ENCODE peak calls at places on chromosomes 5 and 9, in eight cellular contexts. D is HCT116, E is GM23338, C is HepG2, L is H1, T is GM12878, O is endothelial cell of umbilical vein, I is K562. H is an unnamed sample.
A peak's percentile ranks its signal among the peaks of the same experiment; 100 is the strongest.

GRCh38 chr5:132826424-132827082 is 3.9 kb downstream of the SHROOM1 start:
- DNase-seq in E (peak; percentile 26), T (no peak), I (no peak), L (no peak), D (no peak), O (peak; percentile 51), C (no peak), H (no peak)

GRCh38 chr5:170263906-170264305 is 31.1 kb downstream of the C5orf58 start:
- DNase-seq in D (no peak), E (no peak), C (no peak), T (no peak), O (no peak), I (no peak), L (no peak), H (no peak)

GRCh38 chr5:170941788-170942187 is 80.0 kb downstream of the RANBP17 start:
- DNase-seq in C (no peak), E (peak; percentile 12), I (no peak), D (no peak), L (no peak), T (no peak), O (no peak), H (no peak)

GRCh38 chr5:36238896-36239295 is 2.8 kb downstream of the NADK2 start:
- DNase-seq in T (no peak), C (no peak), E (no peak), D (no peak), O (peak; percentile 49), I (no peak), L (no peak), H (no peak)

GRCh38 chr5:18113724-18114123 is 479.5 kb downstream of the TAF11L14 start:
- DNase-seq in T (no peak), E (peak; percentile 17), O (no peak), L (no peak), D (no peak), C (no peak), I (no peak), H (peak; percentile 42)

GRCh38 chr9:21728781-21729180 is 73.7 kb upstream of the MTAP start:
- DNase-seq in D (no peak), E (no peak), O (no peak), I (no peak), L (no peak), T (no peak), C (no peak), H (no peak)

GRCh38 chr9:115369322-115369957 is 251.5 kb upstream of the TNC start:
- DNase-seq in O (no peak), I (no peak), L (no peak), C (no peak), E (no peak), D (no peak), T (no peak), H (peak; percentile 82)

GRCh38 chr9:135268981-135269380 is 181.5 kb downstream of the OLFM1 start:
- DNase-seq in E (no peak), T (no peak), I (no peak), L (no peak), O (no peak), D (no peak), C (no peak), H (no peak)

GRCh38 chr5:171957591-171958251 is 48.7 kb downstream of the FBXW11 start:
- DNase-seq in T (peak; percentile 69), I (no peak), L (no peak), C (peak; percentile 35), D (no peak), E (no peak), O (no peak), H (no peak)

GRCh38 chr5:169991115-169991514 is 10.8 kb upstream of the INSYN2B start:
- DNase-seq in O (no peak), L (no peak), E (no peak), T (no peak), C (no peak), I (no peak), D (no peak), H (no peak)

GRCh38 chr5:26942481-26942880 is 95.9 kb downstream of the CDH9 start:
- DNase-seq in I (no peak), E (no peak), O (no peak), C (no peak), L (no peak), T (no peak), D (no peak), H (no peak)

GRCh38 chr5:44862808-44863207 is 54.1 kb downstream of the MRPS30 start:
- DNase-seq in C (no peak), E (peak; percentile 8), O (peak; percentile 28), I (no peak), T (no peak), D (peak; percentile 41), L (no peak), H (no peak)

GRCh38 chr5:154288145-154288544 is 97.6 kb downstream of the GALNT10 start:
- DNase-seq in C (peak; percentile 16), L (no peak), T (no peak), O (peak; percentile 67), I (no peak), D (no peak), E (peak; percentile 17), H (no peak)

GRCh38 chr9:21096172-21096900 is 18.6 kb upstream of the IFNB1 start:
- DNase-seq in L (no peak), D (no peak), C (no peak), O (peak; percentile 40), E (no peak), T (peak; percentile 46), I (no peak), H (no peak)

GRCh38 chr5:170508036-170508435 is 4.2 kb downstream of the KCNIP1 start:
- DNase-seq in T (no peak), D (no peak), C (no peak), I (no peak), O (no peak), E (no peak), L (no peak), H (no peak)

GRCh38 chr9:127846451-127847154 is 7.9 kb downstream of the ENG start:
- DNase-seq in I (peak; percentile 67), E (no peak), L (no peak), C (no peak), D (no peak), T (no peak), O (peak; percentile 63), H (no peak)

GRCh38 chr9:134057751-134058701 is 9.8 kb downstream of the BRD3 start:
- DNase-seq in L (peak; percentile 47), D (no peak), T (no peak), E (no peak), I (no peak), O (no peak), C (peak; percentile 77), H (no peak)

GRCh38 chr5:112795944-112796678 is 58.4 kb downstream of the APC start:
- DNase-seq in T (no peak), I (no peak), L (no peak), E (peak; percentile 25), C (peak; percentile 19), O (peak; percentile 60), D (no peak), H (no peak)

GRCh38 chr5:17314907-17315471 is 97.6 kb downstream of the BASP1 start:
- DNase-seq in L (no peak), O (no peak), I (no peak), C (no peak), T (peak; percentile 28), E (peak; percentile 11), D (no peak), H (no peak)

GRCh38 chr5:157564149-157564711 is 11.3 kb downstream of the ADAM19 start:
- DNase-seq in I (no peak), O (peak; percentile 90), D (no peak), E (no peak), T (no peak), C (no peak), L (no peak), H (no peak)

GRCh38 chr5:14440598-14441401 is 140.8 kb upstream of the OTULINL start:
- DNase-seq in C (no peak), O (peak; percentile 84), L (no peak), D (no peak), I (no peak), T (no peak), E (no peak), H (peak; percentile 51)

GRCh38 chr9:76876098-76876497 is 29.8 kb downstream of the PRUNE2 start:
- DNase-seq in D (no peak), L (no peak), T (no peak), I (no peak), C (no peak), O (no peak), E (no peak), H (no peak)

GRCh38 chr5:110790673-110791072 is 51.9 kb downstream of the SLC25A46 start:
- DNase-seq in D (no peak), I (no peak), O (no peak), L (no peak), E (no peak), C (no peak), T (no peak), H (peak; percentile 32)

GRCh38 chr5:126780165-126780827 is 3.4 kb downstream of the LMNB1 start:
- DNase-seq in O (peak; percentile 56), D (no peak), E (peak; percentile 86), L (no peak), I (peak; percentile 53), T (no peak), C (peak; percentile 63), H (no peak)

GRCh38 chr5:78698218-78698751 is 49.7 kb upstream of the LHFPL2 start:
- DNase-seq in C (no peak), L (no peak), E (no peak), O (peak; percentile 12), D (no peak), T (no peak), I (no peak), H (no peak)

GRCh38 chr9:127213859-127214258 is 50.7 kb upstream of the GARNL3 start:
- DNase-seq in T (no peak), E (no peak), C (no peak), O (no peak), D (no peak), L (no peak), I (no peak), H (no peak)

GRCh38 chr9:127455299-127455992 is 4.1 kb downstream of the LRSAM1 start:
- DNase-seq in T (no peak), C (no peak), D (no peak), L (no peak), E (no peak), O (peak; percentile 10), I (peak; percentile 43), H (no peak)

GRCh38 chr5:134554319-134555222 is 29.1 kb downstream of the JADE2 start:
- DNase-seq in T (peak; percentile 82), I (no peak), E (peak; percentile 33), L (no peak), D (no peak), O (peak; percentile 60), C (no peak), H (no peak)
- TF ChIP-seq POLR2AphosphoS5 in T (peak; percentile 28), I (no peak), E (no peak), L (no peak), D (no peak), O (peak; percentile 17), C (no peak), H (no peak)

GRCh38 chr9:131097259-131097947 is 1.1 kb downstream of the AIF1L start:
- DNase-seq in I (no peak), D (no peak), O (no peak), T (no peak), L (no peak), E (no peak), C (no peak), H (no peak)
- TF ChIP-seq EZH2 in I (no peak), D (no peak), O (no peak), T (no peak), L (no peak), E (no peak), C (no peak), H (no peak)

GRCh38 chr5:137733922-137734695 is 1.8 kb downstream of the KLHL3 start:
- DNase-seq in E (peak; percentile 27), T (no peak), O (peak; percentile 76), D (no peak), I (no peak), L (no peak), C (no peak), H (no peak)
- H3K4me3 ChIP-seq in E (peak overlapping the region; percentile 67), T (peak overlapping the region; percentile 61), O (peak overlapping the region; percentile 56), D (no peak overlapping the region), I (no peak overlapping the region), L (peak overlapping the region; percentile 90), C (no peak overlapping the region), H (no peak overlapping the region)

GRCh38 chr9:97557606-97558095 is 56.2 kb downstream of the TMOD1 start:
- DNase-seq in E (no peak), D (no peak), L (no peak), I (no peak), O (peak; percentile 27), C (no peak), T (no peak), H (no peak)
- TF ChIP-seq POLR2AphosphoS5 in E (no peak), D (no peak), L (no peak), I (no peak), O (no peak), C (no peak), T (no peak), H (no peak)